ENCODE peak calls at places on chromosomes 7 and 10, in nine cellular contexts. One of them, this sample, is unnamed.

GRCh38 chr7:150954201-150954985 is 23.7 kb downstream of the KCNH2 start:
- DNase-seq in CD4-positive, CD25-positive, alpha-beta regulatory T cell: no peak
- DNase-seq in stimulated activated CD8-positive, alpha-beta memory T cell treated with anti-CD3 and anti-CD28 coated beads, Interleukin-7, amount 100 ng/mL, for 24 hours: no peak
- DNase-seq in NAMALWA: no peak
- DNase-seq in Caki2: no peak
- DNase-seq in left cardiac atrium: no peak
- DNase-seq in fibroblast of villous mesenchyme: no peak
- DNase-seq in astrocyte of the spinal cord: no peak
- DNase-seq in NCI-H345: no peak
- DNase-seq in this sample: no peak

GRCh38 chr10:108597031-108597430 is 1326.3 kb downstream of the XPNPEP1 start:
- DNase-seq in left cardiac atrium: no peak
- DNase-seq in NCI-H345: no peak
- DNase-seq in astrocyte of the spinal cord: peak
- DNase-seq in CD4-positive, CD25-positive, alpha-beta regulatory T cell: no peak
- DNase-seq in Caki2: no peak
- DNase-seq in fibroblast of villous mesenchyme: peak
- DNase-seq in NAMALWA: no peak
- DNase-seq in stimulated activated CD8-positive, alpha-beta memory T cell treated with anti-CD3 and anti-CD28 coated beads, Interleukin-7, amount 100 ng/mL, for 24 hours: no peak
- DNase-seq in this sample: peak

GRCh38 chr10:102421645-102422585 is 1.3 kb downstream of the FBXL15 start:
- DNase-seq in fibroblast of villous mesenchyme: no peak
- DNase-seq in Caki2: peak
- DNase-seq in astrocyte of the spinal cord: no peak
- DNase-seq in NAMALWA: no peak
- DNase-seq in left cardiac atrium: no peak
- DNase-seq in NCI-H345: no peak
- DNase-seq in stimulated activated CD8-positive, alpha-beta memory T cell treated with anti-CD3 and anti-CD28 coated beads, Interleukin-7, amount 100 ng/mL, for 24 hours: no peak
- DNase-seq in CD4-positive, CD25-positive, alpha-beta regulatory T cell: no peak
- DNase-seq in this sample: peak

GRCh38 chr10:3761916-3762708 is 22.9 kb downstream of the KLF6 start:
- DNase-seq in CD4-positive, CD25-positive, alpha-beta regulatory T cell: no peak
- DNase-seq in fibroblast of villous mesenchyme: peak
- DNase-seq in astrocyte of the spinal cord: no peak
- DNase-seq in NAMALWA: no peak
- DNase-seq in left cardiac atrium: no peak
- DNase-seq in Caki2: peak
- DNase-seq in NCI-H345: no peak
- DNase-seq in stimulated activated CD8-positive, alpha-beta memory T cell treated with anti-CD3 and anti-CD28 coated beads, Interleukin-7, amount 100 ng/mL, for 24 hours: no peak
- DNase-seq in this sample: peak

GRCh38 chr7:121020243-121020642 is 31.7 kb downstream of the CPED1 start:
- DNase-seq in fibroblast of villous mesenchyme: peak
- DNase-seq in astrocyte of the spinal cord: peak
- DNase-seq in Caki2: no peak
- DNase-seq in NCI-H345: no peak
- DNase-seq in stimulated activated CD8-positive, alpha-beta memory T cell treated with anti-CD3 and anti-CD28 coated beads, Interleukin-7, amount 100 ng/mL, for 24 hours: no peak
- DNase-seq in left cardiac atrium: no peak
- DNase-seq in NAMALWA: no peak
- DNase-seq in CD4-positive, CD25-positive, alpha-beta regulatory T cell: no peak
- DNase-seq in this sample: peak

GRCh38 chr7:133853706-133854276 is 273.3 kb upstream of the LRGUK start:
- DNase-seq in stimulated activated CD8-positive, alpha-beta memory T cell treated with anti-CD3 and anti-CD28 coated beads, Interleukin-7, amount 100 ng/mL, for 24 hours: no peak
- DNase-seq in NCI-H345: peak
- DNase-seq in astrocyte of the spinal cord: peak
- DNase-seq in fibroblast of villous mesenchyme: peak
- DNase-seq in left cardiac atrium: no peak
- DNase-seq in NAMALWA: peak
- DNase-seq in Caki2: peak
- DNase-seq in CD4-positive, CD25-positive, alpha-beta regulatory T cell: peak
- DNase-seq in this sample: peak

GRCh38 chr7:44977304-44977858 is 1.4 kb downstream of the MYO1G start:
- DNase-seq in Caki2: no peak
- DNase-seq in NAMALWA: no peak
- DNase-seq in NCI-H345: no peak
- DNase-seq in fibroblast of villous mesenchyme: no peak
- DNase-seq in left cardiac atrium: peak
- DNase-seq in stimulated activated CD8-positive, alpha-beta memory T cell treated with anti-CD3 and anti-CD28 coated beads, Interleukin-7, amount 100 ng/mL, for 24 hours: peak
- DNase-seq in astrocyte of the spinal cord: no peak
- DNase-seq in CD4-positive, CD25-positive, alpha-beta regulatory T cell: peak
- DNase-seq in this sample: peak

GRCh38 chr7:85972504-85973141 is 671.1 kb upstream of the GRM3 start:
- DNase-seq in CD4-positive, CD25-positive, alpha-beta regulatory T cell: no peak
- DNase-seq in left cardiac atrium: no peak
- DNase-seq in NAMALWA: no peak
- DNase-seq in fibroblast of villous mesenchyme: no peak
- DNase-seq in NCI-H345: no peak
- DNase-seq in astrocyte of the spinal cord: no peak
- DNase-seq in Caki2: no peak
- DNase-seq in stimulated activated CD8-positive, alpha-beta memory T cell treated with anti-CD3 and anti-CD28 coated beads, Interleukin-7, amount 100 ng/mL, for 24 hours: no peak
- DNase-seq in this sample: no peak

GRCh38 chr7:55963584-55964168 is 709 bp upstream of the NIPSNAP2 start:
- DNase-seq in Caki2: no peak
- DNase-seq in astrocyte of the spinal cord: no peak
- DNase-seq in stimulated activated CD8-positive, alpha-beta memory T cell treated with anti-CD3 and anti-CD28 coated beads, Interleukin-7, amount 100 ng/mL, for 24 hours: no peak
- DNase-seq in left cardiac atrium: no peak
- DNase-seq in CD4-positive, CD25-positive, alpha-beta regulatory T cell: no peak
- DNase-seq in fibroblast of villous mesenchyme: no peak
- DNase-seq in NAMALWA: no peak
- DNase-seq in NCI-H345: no peak
- DNase-seq in this sample: no peak

GRCh38 chr7:152969335-152969734 is 209.8 kb downstream of the ACTR3B start:
- DNase-seq in left cardiac atrium: no peak
- DNase-seq in fibroblast of villous mesenchyme: no peak
- DNase-seq in CD4-positive, CD25-positive, alpha-beta regulatory T cell: no peak
- DNase-seq in NAMALWA: no peak
- DNase-seq in stimulated activated CD8-positive, alpha-beta memory T cell treated with anti-CD3 and anti-CD28 coated beads, Interleukin-7, amount 100 ng/mL, for 24 hours: no peak
- DNase-seq in NCI-H345: no peak
- DNase-seq in Caki2: no peak
- DNase-seq in astrocyte of the spinal cord: no peak
- DNase-seq in this sample: no peak

GRCh38 chr7:37284285-37284684 is 164.4 kb downstream of the ELMO1 start:
- DNase-seq in fibroblast of villous mesenchyme: no peak
- DNase-seq in stimulated activated CD8-positive, alpha-beta memory T cell treated with anti-CD3 and anti-CD28 coated beads, Interleukin-7, amount 100 ng/mL, for 24 hours: no peak
- DNase-seq in NCI-H345: no peak
- DNase-seq in Caki2: no peak
- DNase-seq in NAMALWA: no peak
- DNase-seq in left cardiac atrium: no peak
- DNase-seq in CD4-positive, CD25-positive, alpha-beta regulatory T cell: no peak
- DNase-seq in astrocyte of the spinal cord: no peak
- DNase-seq in this sample: no peak

GRCh38 chr10:73828166-73828565 is 16.8 kb upstream of the NDST2 start:
- DNase-seq in NAMALWA: no peak
- DNase-seq in fibroblast of villous mesenchyme: peak
- DNase-seq in stimulated activated CD8-positive, alpha-beta memory T cell treated with anti-CD3 and anti-CD28 coated beads, Interleukin-7, amount 100 ng/mL, for 24 hours: no peak
- DNase-seq in NCI-H345: no peak
- DNase-seq in astrocyte of the spinal cord: no peak
- DNase-seq in Caki2: peak
- DNase-seq in CD4-positive, CD25-positive, alpha-beta regulatory T cell: no peak
- DNase-seq in left cardiac atrium: no peak
- DNase-seq in this sample: peak

GRCh38 chr7:115533785-115534184 is 496.8 kb downstream of the TFEC start:
- DNase-seq in stimulated activated CD8-positive, alpha-beta memory T cell treated with anti-CD3 and anti-CD28 coated beads, Interleukin-7, amount 100 ng/mL, for 24 hours: no peak
- DNase-seq in astrocyte of the spinal cord: no peak
- DNase-seq in Caki2: no peak
- DNase-seq in NAMALWA: no peak
- DNase-seq in NCI-H345: no peak
- DNase-seq in left cardiac atrium: no peak
- DNase-seq in CD4-positive, CD25-positive, alpha-beta regulatory T cell: no peak
- DNase-seq in fibroblast of villous mesenchyme: peak
- DNase-seq in this sample: peak

GRCh38 chr7:102843850-102844249 is 69.0 kb upstream of the LRRC17 start:
- DNase-seq in Caki2: no peak
- DNase-seq in NAMALWA: no peak
- DNase-seq in left cardiac atrium: no peak
- DNase-seq in stimulated activated CD8-positive, alpha-beta memory T cell treated with anti-CD3 and anti-CD28 coated beads, Interleukin-7, amount 100 ng/mL, for 24 hours: no peak
- DNase-seq in CD4-positive, CD25-positive, alpha-beta regulatory T cell: peak
- DNase-seq in astrocyte of the spinal cord: no peak
- DNase-seq in fibroblast of villous mesenchyme: no peak
- DNase-seq in NCI-H345: no peak
- DNase-seq in this sample: no peak

GRCh38 chr7:4702961-4703512 is 20.9 kb downstream of the FOXK1 start:
- DNase-seq in stimulated activated CD8-positive, alpha-beta memory T cell treated with anti-CD3 and anti-CD28 coated beads, Interleukin-7, amount 100 ng/mL, for 24 hours: no peak
- DNase-seq in Caki2: no peak
- DNase-seq in fibroblast of villous mesenchyme: no peak
- DNase-seq in astrocyte of the spinal cord: no peak
- DNase-seq in CD4-positive, CD25-positive, alpha-beta regulatory T cell: no peak
- DNase-seq in NAMALWA: no peak
- DNase-seq in NCI-H345: no peak
- DNase-seq in left cardiac atrium: peak
- DNase-seq in this sample: no peak

GRCh38 chr10:114638874-114639625 is 19.0 kb downstream of the ABLIM1 start:
- DNase-seq in NAMALWA: no peak
- DNase-seq in fibroblast of villous mesenchyme: peak
- DNase-seq in stimulated activated CD8-positive, alpha-beta memory T cell treated with anti-CD3 and anti-CD28 coated beads, Interleukin-7, amount 100 ng/mL, for 24 hours: no peak
- DNase-seq in NCI-H345: no peak
- DNase-seq in Caki2: peak
- DNase-seq in CD4-positive, CD25-positive, alpha-beta regulatory T cell: no peak
- DNase-seq in left cardiac atrium: no peak
- DNase-seq in astrocyte of the spinal cord: peak
- DNase-seq in this sample: peak

This sample was measured in ELR.